ENCODE peak calls at places on chromosomes 11 and 22, in five cellular contexts. N is CD4-positive, CD25-positive, alpha-beta regulatory T cell; U is neural progenitor cell; Q is right lobe of liver; Z is sigmoid colon. T is an unnamed sample.

GRCh38 chr22:39462443-39463147 is 5.8 kb downstream of the MGAT3 start:
- DNase-seq in N (no peak), U (peak; percentile 70), Q (peak; percentile 56), Z (no peak), T (no peak)

GRCh38 chr22:39309881-39310714 is 9.3 kb downstream of the RPL3 start:
- DNase-seq in N (no peak), U (no peak), Q (no peak), Z (no peak), T (no peak)

GRCh38 chr11:80155412-80156017 is 714.7 kb upstream of the TENM4 start:
- DNase-seq in N (no peak), U (peak; percentile 65), Q (no peak), Z (no peak), T (peak; percentile 41)

GRCh38 chr22:41892721-41893120 is 22.2 kb downstream of the SHISA8 start:
- DNase-seq in N (no peak), U (no peak), Q (no peak), Z (no peak), T (no peak)

GRCh38 chr11:102396708-102397563 is 49.9 kb downstream of the BIRC2 start:
- DNase-seq in N (no peak), U (no peak), Q (no peak), Z (no peak), T (no peak)

GRCh38 chr11:12106101-12106500 is 4.3 kb upstream of the MICAL2 start:
- DNase-seq in N (no peak), U (no peak), Q (no peak), Z (no peak), T (no peak)

GRCh38 chr22:40418366-40419201 is 48.2 kb downstream of the SGSM3 start:
- DNase-seq in N (no peak), U (peak; percentile 14), Q (no peak), Z (peak; percentile 86), T (no peak)

GRCh38 chr11:1340111-1340510 is 30.7 kb upstream of the TOLLIP start:
- DNase-seq in N (no peak), U (no peak), Q (no peak), Z (peak; percentile 55), T (no peak)

GRCh38 chr11:7600205-7600775 is 73.0 kb downstream of the CYB5R2 start:
- DNase-seq in N (no peak), U (no peak), Q (peak; percentile 64), Z (peak; percentile 85), T (no peak)

GRCh38 chr11:66051766-66052663 is at the start of gene SF3B2:
- DNase-seq in N (peak; percentile 95), U (peak; percentile 100), Q (peak; percentile 99), Z (peak; percentile 99), T (peak; percentile 98)

GRCh38 chr22:43567691-43568308 is 156.0 kb downstream of the MPPED1 start:
- DNase-seq in N (no peak), U (no peak), Q (no peak), Z (no peak), T (no peak)

GRCh38 chr22:50008151-50009040 is 4.2 kb downstream of the IL17REL start:
- DNase-seq in N (no peak), U (no peak), Q (no peak), Z (no peak), T (no peak)

GRCh38 chr11:43517518-43517917 is 158.8 kb downstream of the TTC17 start:
- DNase-seq in N (no peak), U (no peak), Q (no peak), Z (no peak), T (no peak)
- H3K4me1 ChIP-seq in N (no peaks in the 10 kb centered on the region), U (peaks cover 12% of the 10 kb centered on the region), Q (no peaks in the 10 kb centered on the region), Z (no peaks in the 10 kb centered on the region), T (no peaks in the 10 kb centered on the region)

GRCh38 chr11:74460481-74461154 is 6.7 kb downstream of the KCNE3 start:
- DNase-seq in N (no peak), U (no peak), Q (no peak), Z (no peak), T (no peak)
- H3K4me3 ChIP-seq in N (no peak overlapping the region), U (no peak overlapping the region), Q (peak overlapping the region; percentile 52), Z (peak overlapping the region; percentile 25), T (no peak overlapping the region)

GRCh38 chr22:29351891-29352290 is 36.4 kb upstream of the RASL10A start:
- DNase-seq in N (no peak), U (no peak), Q (no peak), Z (no peak), T (no peak)

GRCh38 chr22:29352778-29353177 is 35.6 kb downstream of the AP1B1 start:
- DNase-seq in N (no peak), U (no peak), Q (no peak), Z (no peak), T (no peak)

GRCh38 chr22:29351042-29351441 is 35.5 kb upstream of the RASL10A start:
- DNase-seq in N (no peak), U (no peak), Q (no peak), Z (no peak), T (no peak)

GRCh38 chr22:29353286-29353685 is 35.1 kb downstream of the AP1B1 start:
- DNase-seq in N (no peak), U (no peak), Q (no peak), Z (no peak), T (no peak)

DNA sequence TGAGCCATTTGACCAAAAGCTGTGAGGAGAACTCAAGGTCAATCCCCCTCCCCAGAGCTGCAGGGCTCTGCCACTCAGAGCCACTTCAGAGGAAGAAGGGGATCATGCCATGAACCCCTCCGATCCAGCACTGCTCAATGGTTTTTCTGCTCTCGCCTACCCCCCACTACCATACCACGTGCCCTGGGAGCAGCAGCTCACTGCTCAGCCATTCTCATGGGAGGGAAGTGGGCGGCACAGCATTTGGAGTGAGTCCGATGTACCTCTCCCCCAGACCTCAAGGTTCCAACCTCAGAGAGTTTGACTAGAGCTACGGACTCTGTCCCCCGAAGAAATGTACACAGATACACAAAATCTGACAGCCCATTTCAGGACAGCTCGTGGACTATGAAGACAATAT is 34.5 kb downstream of the AP1B1 start:
- DNase-seq in N (no peak), U (no peak), Q (no peak), Z (no peak), T (no peak)
- H3K36me3 ChIP-seq in N (peaks cover 90% of the 10 kb centered on the region), U (no peaks in the 10 kb centered on the region), Q (peaks cover 83% of the 10 kb centered on the region), Z (peaks cover 32% of the 10 kb centered on the region), T (peaks cover 71% of the 10 kb centered on the region)

GRCh38 chr11:129265125-129265788 is 73.1 kb upstream of the ARHGAP32 start:
- DNase-seq in N (no peak), U (no peak), Q (no peak), Z (no peak), T (no peak)

GRCh38 chr11:129267716-129268115 is 75.6 kb upstream of the ARHGAP32 start:
- DNase-seq in N (no peak), U (no peak), Q (no peak), Z (no peak), T (no peak)

GRCh38 chr11:129268371-129268770 is 76.2 kb upstream of the ARHGAP32 start:
- DNase-seq in N (no peak), U (no peak), Q (no peak), Z (no peak), T (no peak)

GRCh38 chr11:129264114-129264513 is 72.0 kb upstream of the ARHGAP32 start:
- DNase-seq in N (no peak), U (no peak), Q (no peak), Z (no peak), T (no peak)

GRCh38 chr11:129266536-129266935 is 74.4 kb upstream of the ARHGAP32 start:
- DNase-seq in N (no peak), U (no peak), Q (no peak), Z (no peak), T (no peak)
- H3K4me1 ChIP-seq in N (no peaks in the 10 kb centered on the region), U (peaks cover 14% of the 10 kb centered on the region), Q (no peaks in the 10 kb centered on the region), Z (no peaks in the 10 kb centered on the region), T (no peaks in the 10 kb centered on the region)

GRCh38 chr11:10272132-10272531 is 21.9 kb downstream of the SBF2 start:
- DNase-seq in N (no peak), U (no peak), Q (no peak), Z (no peak), T (no peak)

GRCh38 chr11:10275714-10276113 is 18.3 kb downstream of the SBF2 start:
- DNase-seq in N (no peak), U (no peak), Q (no peak), Z (no peak), T (no peak)

GRCh38 chr11:10268746-10269487 is 25.1 kb downstream of the SBF2 start:
- DNase-seq in N (no peak), U (no peak), Q (no peak), Z (no peak), T (no peak)

GRCh38 chr11:10273738-10274137 is 20.3 kb downstream of the SBF2 start:
- DNase-seq in N (no peak), U (no peak), Q (no peak), Z (no peak), T (no peak)

GRCh38 chr11:10274726-10275125 is 19.3 kb downstream of the SBF2 start:
- DNase-seq in N (no peak), U (no peak), Q (no peak), Z (no peak), T (no peak)
- H3K4me3 ChIP-seq in N (no peak overlapping the region), U (no peak overlapping the region), Q (no peak overlapping the region), Z (no peak overlapping the region), T (no peak overlapping the region)

GRCh38 chr22:35523167-35523928 is 17.3 kb upstream of the RASD2 start:
- DNase-seq in N (no peak), U (no peak), Q (no peak), Z (no peak), T (peak; percentile 63)
- H3K36me3 ChIP-seq in N (no peaks in the 10 kb centered on the region), U (no peaks in the 10 kb centered on the region), Q (no peaks in the 10 kb centered on the region), Z (no peaks in the 10 kb centered on the region), T (no peaks in the 10 kb centered on the region)

GRCh38 chr11:64854534-64855502 is 10.4 kb upstream of the CDC42BPG start:
- DNase-seq in N (peak; percentile 61), U (no peak), Q (peak; percentile 80), Z (peak; percentile 94), T (no peak)
- H3K4me1 ChIP-seq in N (peaks cover 99% of the 10 kb centered on the region), U (no peaks in the 10 kb centered on the region), Q (peaks cover 4% of the 10 kb centered on the region), Z (peaks cover 57% of the 10 kb centered on the region), T (no peaks in the 10 kb centered on the region)

GRCh38 chr11:115709297-115709696 is 205.1 kb upstream of the CADM1 start:
- DNase-seq in N (no peak), U (no peak), Q (no peak), Z (peak; percentile 4), T (no peak)

GRCh38 chr11:115707180-115707905 is 203.1 kb upstream of the CADM1 start:
- DNase-seq in N (no peak), U (no peak), Q (no peak), Z (peak; percentile 40), T (no peak)

GRCh38 chr11:115712296-115712695 is 208.1 kb upstream of the CADM1 start:
- DNase-seq in N (no peak), U (no peak), Q (no peak), Z (no peak), T (no peak)

GRCh38 chr11:115706735-115707134 is 202.5 kb upstream of the CADM1 start:
- DNase-seq in N (no peak), U (no peak), Q (no peak), Z (peak; percentile 10), T (no peak)

DNA sequence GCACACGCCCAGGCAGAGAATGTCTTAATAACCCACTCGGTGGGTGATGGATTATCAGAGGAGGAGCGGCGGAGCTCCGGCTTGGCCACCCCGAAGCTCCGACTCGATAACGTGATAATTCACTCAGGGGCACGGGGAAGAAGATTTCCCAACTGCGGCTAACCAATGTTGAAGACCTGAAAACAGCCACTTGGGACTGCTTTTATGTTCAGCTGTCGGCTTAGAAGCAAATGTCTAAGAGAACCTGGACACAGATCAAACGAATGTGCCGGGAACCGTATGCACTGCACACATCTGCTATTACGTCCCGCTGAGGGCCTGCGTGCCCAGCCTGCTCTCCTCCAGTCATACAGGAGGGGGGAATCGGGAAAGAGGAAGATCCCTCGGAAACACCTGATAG is 206.8 kb upstream of the CADM1 start:
- DNase-seq in N (no peak), U (no peak), Q (no peak), Z (peak; percentile 17), T (no peak)
- H3K4me3 ChIP-seq in N (no peak overlapping the region), U (no peak overlapping the region), Q (no peak overlapping the region), Z (no peak overlapping the region), T (no peak overlapping the region)